ENCODE peak calls at places on chromosomes 16 and 17, in four cellular contexts. One of them, this sample, is unnamed. For H3K9me3, the result is how much of the 10 kb centered on the place peaks cover.

GRCh38 chr17:21280081-21280518 is 4.4 kb upstream of the MAP2K3 start:
- DNase-seq in tibial nerve: peak
- DNase-seq in stomach: peak
- DNase-seq in PC-3: peak
- DNase-seq in this sample: peak

GRCh38 chr17:7839890-7840260 is 5.9 kb downstream of the KDM6B start:
- DNase-seq in tibial nerve: no peak
- DNase-seq in stomach: no peak
- DNase-seq in PC-3: no peak
- DNase-seq in this sample: no peak

GRCh38 chr16:49148410-49148809 is 133.2 kb downstream of the CBLN1 start:
- DNase-seq in tibial nerve: no peak
- DNase-seq in stomach: no peak
- DNase-seq in PC-3: no peak
- DNase-seq in this sample: no peak

GRCh38 chr17:28372203-28372944 is 880 bp downstream of the SARM1 start:
- DNase-seq in tibial nerve: no peak
- DNase-seq in stomach: no peak
- DNase-seq in PC-3: no peak
- DNase-seq in this sample: no peak

GRCh38 chr17:65868881-65869280 is 307.4 kb upstream of the AXIN2 start:
- DNase-seq in tibial nerve: no peak
- DNase-seq in stomach: no peak
- DNase-seq in PC-3: no peak
- DNase-seq in this sample: no peak

GRCh38 chr16:23124315-23124714 is 24.9 kb downstream of the USP31 start:
- DNase-seq in tibial nerve: no peak
- DNase-seq in stomach: no peak
- DNase-seq in PC-3: peak
- DNase-seq in this sample: no peak

GRCh38 chr17:69175812-69176517 is 34.3 kb upstream of the ABCA6 start:
- DNase-seq in tibial nerve: no peak
- DNase-seq in stomach: no peak
- DNase-seq in PC-3: peak
- DNase-seq in this sample: no peak

GRCh38 chr17:62625870-62626200 is 1.6 kb upstream of the MRC2 start:
- DNase-seq in tibial nerve: no peak
- DNase-seq in stomach: no peak
- DNase-seq in PC-3: no peak
- DNase-seq in this sample: no peak

GRCh38 chr17:5002121-5002788 is 4.5 kb downstream of the KIF1C start:
- DNase-seq in tibial nerve: no peak
- DNase-seq in stomach: no peak
- DNase-seq in PC-3: no peak
- DNase-seq in this sample: no peak

GRCh38 chr16:28623172-28623711 is 13.4 kb upstream of the SULT1A1 start:
- DNase-seq in tibial nerve: no peak
- DNase-seq in stomach: peak
- DNase-seq in PC-3: peak
- DNase-seq in this sample: peak

GRCh38 chr17:40582328-40582901 is 17.1 kb upstream of the CCR7 start:
- DNase-seq in tibial nerve: no peak
- DNase-seq in stomach: peak
- DNase-seq in PC-3: no peak
- DNase-seq in this sample: no peak

DNA sequence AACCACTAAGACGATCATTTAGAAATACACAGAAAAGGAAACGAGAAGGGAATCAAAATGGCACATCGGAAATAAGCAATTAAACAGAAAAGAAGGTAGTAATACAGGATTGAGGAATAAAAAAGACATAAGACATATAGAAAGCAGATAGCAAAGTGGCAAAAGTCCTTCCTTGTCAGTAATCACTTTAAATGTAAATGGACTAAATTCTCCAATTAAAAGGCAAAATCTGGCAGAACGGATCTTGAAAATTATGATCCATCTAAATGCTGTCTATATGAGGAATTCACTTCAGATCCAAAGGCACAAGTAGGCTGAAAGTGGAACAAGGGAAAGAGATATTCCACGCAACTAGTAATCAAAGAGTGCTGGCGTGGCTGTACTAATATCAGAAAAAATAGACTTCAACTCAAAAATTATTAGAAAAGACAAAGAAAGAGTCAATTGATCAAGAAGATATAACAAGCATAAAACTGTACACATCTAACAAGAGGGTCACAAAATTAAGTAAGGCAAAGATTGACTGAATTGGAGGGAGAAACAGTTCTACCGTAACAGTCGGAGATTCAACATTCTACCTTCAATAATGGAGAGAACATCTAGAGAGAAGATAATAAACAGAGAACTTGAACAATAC is 36.8 kb upstream of the METRNL start:
- DNase-seq in tibial nerve: no peak
- DNase-seq in stomach: no peak
- DNase-seq in PC-3: no peak
- DNase-seq in this sample: no peak
- H3K9me3 ChIP-seq in tibial nerve: under half
- H3K9me3 ChIP-seq in stomach: under half
- H3K9me3 ChIP-seq in PC-3: under half
- H3K9me3 ChIP-seq in this sample: under half

GRCh38 chr17:16622540-16623277 is 30.9 kb downstream of the ZNF624 start:
- DNase-seq in tibial nerve: no peak
- DNase-seq in stomach: no peak
- DNase-seq in PC-3: no peak
- DNase-seq in this sample: no peak
- H3K9me3 ChIP-seq in tibial nerve: under half
- H3K9me3 ChIP-seq in stomach: half or more
- H3K9me3 ChIP-seq in PC-3: half or more
- H3K9me3 ChIP-seq in this sample: under half

GRCh38 chr16:15970202-15970601 is 20.8 kb downstream of the ABCC1 start:
- DNase-seq in tibial nerve: no peak
- DNase-seq in stomach: no peak
- DNase-seq in PC-3: peak
- DNase-seq in this sample: no peak

GRCh38 chr16:15972046-15972868 is 22.8 kb downstream of the ABCC1 start:
- DNase-seq in tibial nerve: no peak
- DNase-seq in stomach: no peak
- DNase-seq in PC-3: peak
- DNase-seq in this sample: no peak

GRCh38 chr16:15970743-15971434 is 21.5 kb downstream of the ABCC1 start:
- DNase-seq in tibial nerve: no peak
- DNase-seq in stomach: no peak
- DNase-seq in PC-3: no peak
- DNase-seq in this sample: no peak

GRCh38 chr16:15973460-15973859 is 24.0 kb downstream of the ABCC1 start:
- DNase-seq in tibial nerve: no peak
- DNase-seq in stomach: no peak
- DNase-seq in PC-3: peak
- DNase-seq in this sample: no peak

GRCh38 chr16:15971435-15971805 is 22.0 kb downstream of the ABCC1 start:
- DNase-seq in tibial nerve: no peak
- DNase-seq in stomach: no peak
- DNase-seq in PC-3: no peak
- DNase-seq in this sample: no peak
- H3K9me3 ChIP-seq in tibial nerve: under half
- H3K9me3 ChIP-seq in stomach: under half
- H3K9me3 ChIP-seq in PC-3: under half
- H3K9me3 ChIP-seq in this sample: under half

GRCh38 chr16:35750157-35750689 is 2290.8 kb downstream of the TP53TG3F start:
- DNase-seq in tibial nerve: no peak
- DNase-seq in stomach: no peak
- DNase-seq in PC-3: no peak
- DNase-seq in this sample: no peak
- H3K9me3 ChIP-seq in tibial nerve: under half
- H3K9me3 ChIP-seq in stomach: half or more
- H3K9me3 ChIP-seq in PC-3: under half
- H3K9me3 ChIP-seq in this sample: under half

DNA sequence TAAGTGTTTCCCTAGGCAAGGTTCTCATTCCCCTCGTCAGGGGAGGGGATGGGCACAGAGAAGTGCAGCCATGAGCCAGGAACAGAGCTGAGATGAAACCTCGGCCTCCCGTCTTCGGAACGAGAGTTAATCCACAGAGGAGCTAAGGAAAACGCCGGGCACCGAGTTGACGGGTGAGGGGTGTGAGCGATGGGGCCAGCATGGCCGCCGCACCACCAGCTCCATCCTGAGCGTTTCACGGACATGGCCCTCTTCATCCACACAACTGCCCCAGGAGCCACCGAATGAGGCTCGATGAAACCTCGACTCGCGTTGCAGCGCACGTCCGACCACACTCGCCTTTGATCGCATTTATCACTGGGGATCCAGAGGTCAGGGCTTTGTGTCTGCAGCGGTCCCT is 21.5 kb downstream of the CA5A start:
- DNase-seq in tibial nerve: no peak
- DNase-seq in stomach: no peak
- DNase-seq in PC-3: no peak
- DNase-seq in this sample: no peak
- H3K9me3 ChIP-seq in tibial nerve: under half
- H3K9me3 ChIP-seq in stomach: under half
- H3K9me3 ChIP-seq in PC-3: under half
- H3K9me3 ChIP-seq in this sample: under half

GRCh38 chr16:80277182-80277581 is 263.6 kb upstream of the DYNLRB2 start:
- DNase-seq in tibial nerve: no peak
- DNase-seq in stomach: no peak
- DNase-seq in PC-3: no peak
- DNase-seq in this sample: no peak

GRCh38 chr16:80274576-80275191 is 266.1 kb upstream of the DYNLRB2 start:
- DNase-seq in tibial nerve: no peak
- DNase-seq in stomach: no peak
- DNase-seq in PC-3: no peak
- DNase-seq in this sample: no peak

GRCh38 chr16:80283450-80284392 is 257.1 kb upstream of the DYNLRB2 start:
- DNase-seq in tibial nerve: no peak
- DNase-seq in stomach: no peak
- DNase-seq in PC-3: no peak
- DNase-seq in this sample: no peak

GRCh38 chr16:80285089-80285488 is 255.7 kb upstream of the DYNLRB2 start:
- DNase-seq in tibial nerve: no peak
- DNase-seq in stomach: no peak
- DNase-seq in PC-3: no peak
- DNase-seq in this sample: no peak

GRCh38 chr16:80280557-80280956 is 260.2 kb upstream of the DYNLRB2 start:
- DNase-seq in tibial nerve: no peak
- DNase-seq in stomach: no peak
- DNase-seq in PC-3: no peak
- DNase-seq in this sample: no peak
- H3K9me3 ChIP-seq in tibial nerve: under half
- H3K9me3 ChIP-seq in stomach: under half
- H3K9me3 ChIP-seq in PC-3: under half
- H3K9me3 ChIP-seq in this sample: under half

GRCh38 chr17:73941919-73942530 is 261.5 kb upstream of the RPL38 start:
- DNase-seq in tibial nerve: no peak
- DNase-seq in stomach: no peak
- DNase-seq in PC-3: no peak
- DNase-seq in this sample: no peak

GRCh38 chr17:73940511-73940910 is 263.0 kb upstream of the RPL38 start:
- DNase-seq in tibial nerve: no peak
- DNase-seq in stomach: no peak
- DNase-seq in PC-3: no peak
- DNase-seq in this sample: no peak

GRCh38 chr17:73938706-73939105 is 264.8 kb upstream of the RPL38 start:
- DNase-seq in tibial nerve: no peak
- DNase-seq in stomach: no peak
- DNase-seq in PC-3: no peak
- DNase-seq in this sample: no peak

GRCh38 chr17:73936908-73937627 is 266.4 kb upstream of the RPL38 start:
- DNase-seq in tibial nerve: no peak
- DNase-seq in stomach: no peak
- DNase-seq in PC-3: no peak
- DNase-seq in this sample: no peak

GRCh38 chr17:73939808-73940207 is 263.7 kb upstream of the RPL38 start:
- DNase-seq in tibial nerve: no peak
- DNase-seq in stomach: no peak
- DNase-seq in PC-3: no peak
- DNase-seq in this sample: no peak
- H3K9me3 ChIP-seq in tibial nerve: under half
- H3K9me3 ChIP-seq in stomach: under half
- H3K9me3 ChIP-seq in PC-3: under half
- H3K9me3 ChIP-seq in this sample: under half